ENCODE peak calls at places on chromosomes 1 and 21, in eight cellular contexts. X, W, A, E, O, N, P and Y are unnamed samples.

GRCh38 chr1:203286161-203286984 is 18.9 kb upstream of the BTG2 start:
- DNase-seq in A (no peak), N (no peak), P (no peak), O (no peak), X (no peak), E (peak; percentile 91), W (peak; percentile 59), Y (peak; percentile 67)

GRCh38 chr1:59017501-59018231 is 233.8 kb upstream of the JUN start:
- DNase-seq in A (no peak), N (no peak), P (no peak), X (no peak), W (no peak), O (peak; percentile 11), E (no peak), Y (no peak)

GRCh38 chr1:107652976-107653375 is 312.0 kb downstream of the VAV3 start:
- DNase-seq in P (no peak), O (no peak), N (no peak), E (no peak), A (no peak), W (no peak), X (no peak), Y (no peak)

GRCh38 chr1:201697174-201697573 is 131.8 kb upstream of the IPO9 start:
- DNase-seq in E (no peak), X (no peak), A (no peak), P (no peak), O (no peak), W (no peak), N (no peak), Y (peak; percentile 61)

GRCh38 chr21:17402885-17403477 is 109.9 kb upstream of the CXADR start:
- DNase-seq in P (no peak), X (no peak), E (no peak), N (no peak), O (peak; percentile 87), W (no peak), A (no peak), Y (no peak)

GRCh38 chr1:101147381-101147780 is 89.4 kb upstream of the S1PR1 start:
- DNase-seq in P (no peak), A (no peak), W (peak; percentile 21), X (no peak), E (no peak), O (no peak), N (no peak), Y (no peak)

GRCh38 chr1:182616130-182617074 is 12.2 kb upstream of the RGS16 start:
- DNase-seq in X (no peak), E (peak; percentile 54), N (peak; percentile 74), P (peak; percentile 63), W (peak; percentile 84), A (peak; percentile 98), O (peak; percentile 87), Y (peak; percentile 85)

GRCh38 chr1:64982134-64982533 is 15.8 kb upstream of the JAK1 start:
- DNase-seq in X (no peak), A (no peak), O (no peak), W (no peak), E (no peak), N (no peak), P (no peak), Y (no peak)

GRCh38 chr1:91883470-91883869 is 2.5 kb downstream of the TGFBR3 start:
- DNase-seq in A (no peak), E (no peak), W (no peak), N (no peak), O (peak; percentile 61), P (no peak), X (no peak), Y (no peak)

GRCh38 chr1:147618077-147618569 is 52.2 kb downstream of the ACP6 start:
- DNase-seq in N (no peak), P (no peak), A (peak; percentile 87), X (no peak), W (no peak), O (peak; percentile 44), E (no peak), Y (no peak)

GRCh38 chr1:222547944-222548671 is at the start of gene HHIPL2:
- DNase-seq in W (no peak), E (no peak), X (no peak), O (peak; percentile 17), P (no peak), A (no peak), N (no peak), Y (no peak)

GRCh38 chr1:167562697-167563096 is 9.1 kb upstream of the CREG1 start:
- DNase-seq in O (peak; percentile 63), W (no peak), P (no peak), X (no peak), E (no peak), A (no peak), N (no peak), Y (no peak)

DNA sequence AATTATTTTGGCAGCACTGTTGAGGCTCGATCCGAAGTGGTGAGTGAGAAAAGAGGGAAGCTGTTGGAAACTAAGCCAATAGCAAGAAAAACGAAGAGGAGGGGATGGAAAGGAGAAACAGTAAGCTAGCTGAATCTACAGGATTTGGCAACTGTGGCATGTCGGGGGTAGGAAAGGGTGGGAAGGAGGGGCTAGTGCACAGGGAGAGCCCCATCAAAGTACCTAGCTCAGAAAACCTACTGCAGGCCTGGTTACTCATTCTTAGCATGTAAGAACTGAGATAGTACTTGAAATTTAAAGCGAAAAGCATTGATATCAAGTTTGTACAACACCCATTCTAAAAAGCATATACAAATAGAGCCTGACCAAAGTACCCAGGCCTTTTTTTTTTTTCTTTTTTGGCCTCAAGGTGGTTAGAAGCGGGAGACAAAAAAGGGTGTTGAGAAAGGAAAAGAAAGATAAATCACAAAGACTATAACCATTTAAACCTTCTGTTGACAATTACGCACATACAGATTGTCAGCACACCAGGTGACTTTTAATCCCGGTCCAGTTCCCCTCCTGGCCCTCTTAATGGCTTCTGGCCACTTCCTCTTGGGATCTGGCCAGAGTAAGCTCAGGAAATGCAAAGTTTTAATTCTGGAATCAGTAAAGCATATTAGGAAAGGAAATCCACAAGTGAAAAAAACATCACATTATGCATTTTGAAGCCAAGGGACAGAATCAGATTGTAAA is 50.4 kb downstream of the SLC16A1 start:
- DNase-seq in X (no peak), W (peak; percentile 31), P (peak; percentile 63), E (no peak), N (no peak), A (no peak), O (peak; percentile 44), Y (no peak)
- H3K27ac ChIP-seq in X (peak overlapping the region; percentile 16), W (no peak overlapping the region), P (peak overlapping the region; percentile 72), E (peak overlapping the region; percentile 38), N (peak overlapping the region; percentile 37), A (no peak overlapping the region), O (peak overlapping the region; percentile 53), Y (no peak overlapping the region)

DNA sequence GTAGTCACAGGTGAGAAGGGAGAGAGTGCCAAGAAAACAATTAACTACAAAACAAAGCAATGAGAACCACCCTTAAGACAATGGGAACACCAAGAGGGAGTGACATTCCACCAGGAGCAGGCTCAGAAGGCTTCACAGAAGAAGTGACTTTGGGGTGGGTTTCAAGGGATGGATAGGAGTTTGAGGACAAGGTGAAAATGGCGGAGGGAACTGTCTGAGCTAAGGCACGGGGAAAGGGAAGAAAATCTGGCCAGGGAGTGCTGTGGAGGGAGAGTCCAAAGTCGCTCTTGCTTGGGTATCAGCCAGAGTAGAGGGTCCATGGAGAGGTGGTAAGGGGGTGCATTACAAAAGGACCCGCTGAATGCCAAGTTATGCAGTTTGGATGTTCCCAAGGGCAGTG is 87.3 kb downstream of the CAMK2N1 start:
- DNase-seq in P (no peak), E (no peak), W (no peak), O (no peak), X (no peak), N (peak; percentile 16), A (no peak), Y (no peak)
- H3K27me3 ChIP-seq in P (peaks cover 52% of the 10 kb centered on the region), E (no peaks in the 10 kb centered on the region), W (no peaks in the 10 kb centered on the region), O (peaks cover 95% of the 10 kb centered on the region), X (no peaks in the 10 kb centered on the region), N (peaks cover 17% of the 10 kb centered on the region), A (peaks cover 9% of the 10 kb centered on the region), Y (no peaks in the 10 kb centered on the region)

GRCh38 chr1:66298427-66298826 is 235.5 kb upstream of the SGIP1 start:
- DNase-seq in O (no peak), W (no peak), X (peak; percentile 68), E (no peak), P (no peak), N (no peak), A (no peak), Y (no peak)

GRCh38 chr1:66302184-66302742 is 231.7 kb upstream of the SGIP1 start:
- DNase-seq in N (no peak), A (no peak), E (no peak), O (no peak), X (no peak), W (no peak), P (no peak), Y (no peak)

GRCh38 chr1:66300280-66300973 is 233.5 kb upstream of the SGIP1 start:
- DNase-seq in A (no peak), E (no peak), P (no peak), W (peak; percentile 49), O (peak; percentile 50), N (no peak), X (no peak), Y (no peak)

GRCh38 chr1:66302810-66303209 is 231.1 kb upstream of the SGIP1 start:
- DNase-seq in A (no peak), P (no peak), W (no peak), E (no peak), N (no peak), X (no peak), O (no peak), Y (no peak)

GRCh38 chr1:66300986-66301451 is 232.9 kb upstream of the SGIP1 start:
- DNase-seq in O (peak; percentile 69), E (no peak), W (no peak), X (no peak), N (no peak), P (no peak), A (peak; percentile 17), Y (no peak)
- H3K4me1 ChIP-seq in O (no peaks in the 10 kb centered on the region), E (peaks cover 4% of the 10 kb centered on the region), W (no peaks in the 10 kb centered on the region), X (peaks cover 75% of the 10 kb centered on the region), N (no peaks in the 10 kb centered on the region), P (peaks cover 12% of the 10 kb centered on the region), A (peaks cover 32% of the 10 kb centered on the region), Y (no peaks in the 10 kb centered on the region)

GRCh38 chr21:41750532-41751151 is 16.2 kb downstream of the RIPK4 start:
- DNase-seq in N (no peak), O (no peak), A (no peak), X (no peak), P (no peak), E (no peak), W (no peak), Y (peak; percentile 42)

GRCh38 chr21:41751621-41752020 is 15.2 kb downstream of the RIPK4 start:
- DNase-seq in E (peak; percentile 82), N (no peak), A (no peak), O (no peak), X (no peak), W (no peak), P (no peak), Y (peak; percentile 57)

GRCh38 chr21:41750051-41750450 is 16.8 kb downstream of the RIPK4 start:
- DNase-seq in N (no peak), W (no peak), P (no peak), X (no peak), A (no peak), E (no peak), O (no peak), Y (peak; percentile 69)

GRCh38 chr21:41753001-41753725 is 13.7 kb downstream of the RIPK4 start:
- DNase-seq in W (no peak), P (no peak), N (no peak), E (no peak), O (no peak), A (no peak), X (no peak), Y (peak; percentile 40)

DNA sequence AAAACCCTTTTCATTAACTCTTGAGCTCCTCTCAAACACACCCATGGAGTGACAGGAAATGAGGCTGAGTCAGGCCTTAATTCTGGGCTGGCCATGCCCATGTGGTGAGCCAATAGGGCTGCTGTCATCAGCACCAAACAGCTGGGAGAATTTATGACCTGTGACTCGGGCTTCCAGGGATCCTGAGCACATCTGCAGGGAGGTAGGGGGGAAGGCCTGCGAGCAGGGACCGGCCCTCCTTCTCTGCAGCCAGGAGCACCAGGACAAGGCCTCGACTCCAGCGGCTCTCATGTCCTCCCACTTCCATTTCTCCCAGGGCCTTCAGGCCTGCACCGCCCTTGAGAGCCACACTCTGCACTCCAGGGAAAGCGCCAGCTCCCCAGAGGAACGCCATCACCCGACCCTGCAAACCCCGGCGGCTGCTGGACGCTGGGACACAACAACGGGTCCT is 14.6 kb downstream of the RIPK4 start:
- DNase-seq in O (peak; percentile 43), N (no peak), E (no peak), W (no peak), A (no peak), P (no peak), X (no peak), Y (peak; percentile 44)
- H3K27ac ChIP-seq in O (no peak overlapping the region), N (no peak overlapping the region), E (peak overlapping the region; percentile 70), W (peak overlapping the region; percentile 31), A (peak overlapping the region; percentile 43), P (no peak overlapping the region), X (no peak overlapping the region), Y (no peak overlapping the region)